ENCODE peak calls at places on chromosomes 6 and 20, in four cellular contexts. One of them, this sample, is unnamed.
A peak's percentile ranks its signal among the peaks of the same experiment; 100 is the strongest.

GRCh38 chr20:63230800-63231268 is 4.9 kb upstream of the BIRC7 start:
- DNase-seq in stomach: peak; percentile 57
- DNase-seq in A549: peak; percentile 56
- DNase-seq in upper lobe of left lung: no peak
- DNase-seq in this sample: peak; percentile 83

GRCh38 chr6:158737710-158738615 is 81.2 kb downstream of the EZR start:
- DNase-seq in stomach: no peak
- DNase-seq in A549: peak; percentile 71
- DNase-seq in upper lobe of left lung: no peak
- DNase-seq in this sample: no peak

GRCh38 chr20:49586967-49587587 is 19.1 kb upstream of the PTGIS start:
- DNase-seq in stomach: no peak
- DNase-seq in A549: no peak
- DNase-seq in upper lobe of left lung: no peak
- DNase-seq in this sample: no peak

GRCh38 chr6:37381579-37381978 is 27.8 kb downstream of the RNF8 start:
- DNase-seq in stomach: peak; percentile 54
- DNase-seq in A549: peak; percentile 71
- DNase-seq in upper lobe of left lung: no peak
- DNase-seq in this sample: peak; percentile 33

GRCh38 chr6:170372380-170373325 is 66.1 kb downstream of the FAM120B start:
- DNase-seq in stomach: no peak
- DNase-seq in A549: no peak
- DNase-seq in upper lobe of left lung: no peak
- DNase-seq in this sample: no peak

GRCh38 chr6:392441-393390 is 1.2 kb downstream of the IRF4 start:
- DNase-seq in stomach: no peak
- DNase-seq in A549: no peak
- DNase-seq in upper lobe of left lung: peak; percentile 86
- DNase-seq in this sample: no peak

GRCh38 chr6:75268121-75268987 is 16.2 kb downstream of the TMEM30A start:
- DNase-seq in stomach: no peak
- DNase-seq in A549: no peak
- DNase-seq in upper lobe of left lung: no peak
- DNase-seq in this sample: no peak

GRCh38 chr6:3769610-3770009 is 18.1 kb upstream of the PXDC1 start:
- DNase-seq in stomach: no peak
- DNase-seq in A549: no peak
- DNase-seq in upper lobe of left lung: no peak
- DNase-seq in this sample: no peak

GRCh38 chr6:99096186-99096585 is 148.4 kb upstream of the FBXL4 start:
- DNase-seq in stomach: no peak
- DNase-seq in A549: no peak
- DNase-seq in upper lobe of left lung: no peak
- DNase-seq in this sample: no peak

GRCh38 chr20:20712004-20712473 is 405 bp downstream of the RALGAPA2 start:
- DNase-seq in stomach: peak; percentile 53
- DNase-seq in A549: no peak
- DNase-seq in upper lobe of left lung: no peak
- DNase-seq in this sample: peak; percentile 32

GRCh38 chr6:5457983-5458683 is 196.8 kb downstream of the FARS2 start:
- DNase-seq in stomach: peak; percentile 87
- DNase-seq in A549: no peak
- DNase-seq in upper lobe of left lung: peak; percentile 27
- DNase-seq in this sample: no peak
- TF ChIP-seq POLR2A in stomach: no peak
- TF ChIP-seq POLR2A in A549: no peak
- TF ChIP-seq POLR2A in upper lobe of left lung: no peak
- TF ChIP-seq POLR2A in this sample: no peak

GRCh38 chr6:150294713-150295112 is 74.1 kb upstream of the IYD start:
- DNase-seq in stomach: no peak
- DNase-seq in A549: no peak
- DNase-seq in upper lobe of left lung: no peak
- DNase-seq in this sample: no peak
- TF ChIP-seq POLR2A in stomach: no peak
- TF ChIP-seq POLR2A in A549: no peak
- TF ChIP-seq POLR2A in upper lobe of left lung: no peak
- TF ChIP-seq POLR2A in this sample: no peak

DNA sequence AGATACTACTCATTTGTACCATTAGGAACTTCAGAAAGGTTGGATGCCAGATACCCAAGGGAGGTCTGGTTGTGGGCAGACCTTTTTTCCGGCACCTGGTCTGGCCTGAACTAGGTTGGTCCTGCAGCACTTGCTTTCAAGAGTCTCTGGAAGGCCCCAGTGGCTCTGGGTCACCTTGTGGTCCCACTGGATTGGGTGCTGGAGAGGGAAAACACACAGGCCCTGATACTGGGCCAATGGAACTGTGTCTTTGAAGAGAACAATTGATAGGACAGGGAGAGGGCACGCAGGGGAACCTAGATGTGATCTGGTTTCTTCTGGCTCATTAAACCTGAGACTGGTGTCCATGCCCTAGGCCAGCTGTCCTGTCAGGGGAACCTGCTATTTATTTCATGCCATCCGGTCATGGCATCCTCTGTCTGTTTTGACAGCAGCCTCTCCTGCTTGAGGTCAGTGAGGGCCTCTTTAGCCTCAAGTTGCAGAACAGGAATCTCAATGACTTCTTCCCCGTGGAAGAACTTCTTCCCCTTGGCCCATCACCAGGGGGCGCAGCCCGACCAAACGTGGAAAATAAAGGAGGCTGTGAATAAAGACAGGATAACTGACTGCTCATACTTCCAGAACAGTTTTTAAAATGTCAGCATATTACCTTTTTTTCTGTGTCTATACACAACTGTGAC is 25.0 kb downstream of the TAF8 start:
- DNase-seq in stomach: peak; percentile 87
- DNase-seq in A549: peak; percentile 62
- DNase-seq in upper lobe of left lung: no peak
- DNase-seq in this sample: peak; percentile 80
- TF ChIP-seq POLR2A in stomach: no peak
- TF ChIP-seq POLR2A in A549: no peak
- TF ChIP-seq POLR2A in upper lobe of left lung: no peak
- TF ChIP-seq POLR2A in this sample: no peak

GRCh38 chr6:157150076-157150475 is 173.2 kb downstream of the TMEM242 start:
- DNase-seq in stomach: no peak
- DNase-seq in A549: no peak
- DNase-seq in upper lobe of left lung: no peak
- DNase-seq in this sample: no peak
- TF ChIP-seq POLR2A in stomach: no peak
- TF ChIP-seq POLR2A in A549: no peak
- TF ChIP-seq POLR2A in upper lobe of left lung: no peak
- TF ChIP-seq POLR2A in this sample: no peak

GRCh38 chr6:7150381-7151064 is 42.8 kb downstream of the RREB1 start:
- DNase-seq in stomach: no peak
- DNase-seq in A549: no peak
- DNase-seq in upper lobe of left lung: peak; percentile 18
- DNase-seq in this sample: peak; percentile 34
- TF ChIP-seq POLR2A in stomach: no peak
- TF ChIP-seq POLR2A in A549: no peak
- TF ChIP-seq POLR2A in upper lobe of left lung: no peak
- TF ChIP-seq POLR2A in this sample: no peak

GRCh38 chr6:157235600-157236039 is 87.7 kb downstream of the TMEM242 start:
- DNase-seq in stomach: peak; percentile 59
- DNase-seq in A549: peak; percentile 70
- DNase-seq in upper lobe of left lung: peak; percentile 86
- DNase-seq in this sample: peak; percentile 54
- TF ChIP-seq POLR2A in stomach: no peak
- TF ChIP-seq POLR2A in A549: no peak
- TF ChIP-seq POLR2A in upper lobe of left lung: no peak
- TF ChIP-seq POLR2A in this sample: no peak

GRCh38 chr6:166950443-166950821 is 5.9 kb downstream of the RNASET2 start:
- DNase-seq in stomach: no peak
- DNase-seq in A549: no peak
- DNase-seq in upper lobe of left lung: peak; percentile 32
- DNase-seq in this sample: no peak
- TF ChIP-seq POLR2A in stomach: no peak
- TF ChIP-seq POLR2A in A549: no peak
- TF ChIP-seq POLR2A in upper lobe of left lung: peak; percentile 36
- TF ChIP-seq POLR2A in this sample: no peak

GRCh38 chr20:54207743-54208491 is at the start of gene PFDN4:
- DNase-seq in stomach: peak; percentile 84
- DNase-seq in A549: peak; percentile 89
- DNase-seq in upper lobe of left lung: peak; percentile 97
- DNase-seq in this sample: peak; percentile 88
- TF ChIP-seq POLR2A in stomach: no peak
- TF ChIP-seq POLR2A in A549: peak; percentile 42
- TF ChIP-seq POLR2A in upper lobe of left lung: peak; percentile 69
- TF ChIP-seq POLR2A in this sample: no peak

This sample was measured in testis.